ENCODE peak calls at places on chromosomes 4 and X, in seven cellular contexts. S, H, C, I, A, P and E are unnamed samples.

GRCh38 chr4:7815981-7816380 is 123.7 kb downstream of the AFAP1 start:
- DNase-seq in S (no peak), I (no peak), H (no peak), P (no peak), A (no peak), C (no peak), E (no peak)

GRCh38 chrX:38986586-38986985 is 185.3 kb downstream of the MID1IP1 start:
- DNase-seq in H (no peak), S (no peak), P (no peak), I (no peak), A (peak), C (no peak), E (no peak)

GRCh38 chr4:174134361-174134760 is 149.1 kb downstream of the FBXO8 start:
- DNase-seq in H (no peak), I (no peak), P (no peak), C (no peak), S (peak), A (no peak), E (no peak)

GRCh38 chr4:107453987-107454386 is 266.0 kb downstream of the PAPSS1 start:
- DNase-seq in A (no peak), I (no peak), S (no peak), C (no peak), H (no peak), P (no peak), E (no peak)

GRCh38 chrX:1264556-1264955 is 4.1 kb upstream of the CSF2RA start:
- DNase-seq in C (no peak), S (no peak), A (no peak), P (no peak), I (no peak), H (no peak), E (peak)

GRCh38 chr4:76570141-76570989 is 135.3 kb downstream of the SHROOM3 start:
- DNase-seq in I (peak), P (no peak), H (no peak), C (no peak), S (peak), A (no peak), E (peak)

GRCh38 chrX:154382483-154383069 is 3.5 kb downstream of the EMD start:
- DNase-seq in C (no peak), P (no peak), I (no peak), A (no peak), S (no peak), H (no peak), E (peak)

GRCh38 chr4:7197910-7198309 is 5.6 kb downstream of the SORCS2 start:
- DNase-seq in I (no peak), A (no peak), H (no peak), C (no peak), S (peak), P (no peak), E (no peak)

GRCh38 chr4:88185916-88186315 is 27.5 kb upstream of the ABCG2 start:
- DNase-seq in P (no peak), S (no peak), H (no peak), I (no peak), C (no peak), A (no peak), E (no peak)

GRCh38 chr4:94127707-94128328 is 79.8 kb upstream of the SMARCAD1 start:
- DNase-seq in H (peak), C (peak), I (peak), P (peak), S (peak), A (peak), E (peak)

GRCh38 chrX:119539872-119540271 is 25.3 kb downstream of the STEEP1 start:
- DNase-seq in P (no peak), H (no peak), C (no peak), S (no peak), I (no peak), A (peak), E (no peak)

GRCh38 chr4:3868146-3868840 is 102.1 kb downstream of the ADRA2C start:
- DNase-seq in S (peak), I (peak), C (peak), H (no peak), A (peak), P (peak), E (peak)

GRCh38 chrX:39304746-39305145 is 503.5 kb downstream of the MID1IP1 start:
- DNase-seq in I (no peak), A (no peak), P (no peak), H (no peak), C (no peak), S (no peak), E (no peak)

GRCh38 chr4:176793060-176793605 is 411 bp upstream of the VEGFC start:
- DNase-seq in I (no peak), A (peak), H (no peak), S (no peak), C (peak), P (no peak), E (no peak)

GRCh38 chrX:23790147-23790497 is 7.1 kb downstream of the SAT1 start:
- DNase-seq in C (no peak), A (no peak), H (no peak), S (no peak), I (peak), P (no peak), E (no peak)

GRCh38 chrX:5122181-5122678 is 1106.4 kb downstream of the NLGN4X start:
- DNase-seq in P (no peak), H (no peak), C (no peak), S (no peak), I (no peak), A (no peak), E (no peak)

GRCh38 chrX:155026420-155026726 is 271 bp upstream of the FUNDC2 start:
- DNase-seq in S (no peak), I (no peak), P (no peak), H (no peak), C (no peak), A (no peak), E (no peak)

GRCh38 chr4:522911-523443 is 24.0 kb downstream of the PIGG start:
- DNase-seq in S (no peak), P (no peak), H (no peak), A (no peak), I (no peak), C (no peak), E (no peak)
- H3K27ac ChIP-seq in S (no peak), P (no peak), H (no peak), A (no peak), I (no peak), C (no peak), E (no peak)

GRCh38 chr4:144703494-144703893 is 57.5 kb downstream of the HHIP start:
- DNase-seq in C (peak), H (no peak), S (no peak), I (no peak), P (no peak), A (no peak), E (no peak)

GRCh38 chr4:144701683-144702233 is 55.8 kb downstream of the HHIP start:
- DNase-seq in A (no peak), P (peak), I (no peak), C (no peak), S (no peak), H (no peak), E (no peak)

GRCh38 chr4:144709159-144709558 is 63.2 kb downstream of the HHIP start:
- DNase-seq in C (peak), H (peak), S (peak), P (no peak), I (no peak), A (peak), E (peak)

GRCh38 chr4:144709793-144710525 is 64.0 kb downstream of the HHIP start:
- DNase-seq in S (peak), P (no peak), C (no peak), H (peak), A (no peak), I (peak), E (peak)

DNA sequence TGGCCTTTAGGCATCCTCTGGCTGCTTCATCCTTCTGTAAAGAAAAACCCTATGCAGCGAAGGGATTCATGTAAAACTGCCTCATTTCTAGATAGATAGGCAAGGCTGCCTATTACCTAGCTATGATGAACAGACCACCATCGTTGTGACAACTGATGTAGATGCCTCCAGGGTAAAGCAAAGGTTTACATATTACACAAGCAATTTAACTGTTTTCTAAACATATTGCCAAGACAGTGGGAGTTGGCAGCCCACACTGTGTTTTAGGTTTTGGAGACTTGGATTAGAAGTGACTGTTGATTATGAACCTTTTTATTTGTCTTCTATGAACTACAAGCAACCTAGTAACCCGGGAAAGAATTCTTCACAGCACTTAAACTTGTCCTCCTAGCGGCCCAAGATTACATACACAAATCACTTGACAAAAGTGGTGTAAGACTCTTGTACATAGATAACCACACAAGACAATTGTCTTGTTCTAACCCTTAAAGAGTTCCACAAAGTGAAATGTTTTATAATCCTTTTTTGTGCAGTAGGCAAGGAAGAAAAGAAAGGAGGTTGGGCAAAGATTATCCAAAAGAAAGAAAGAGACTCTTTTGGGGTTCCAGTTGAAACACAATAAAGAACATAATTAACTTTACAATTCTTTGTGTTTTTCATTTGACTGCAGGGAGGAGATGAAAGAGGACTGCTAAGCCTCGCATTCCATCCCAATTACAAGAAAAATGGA is 60.1 kb downstream of the HHIP start:
- DNase-seq in A (no peak), H (no peak), P (no peak), C (peak), S (no peak), I (no peak), E (no peak)
- TF ChIP-seq EZH2phosphoT487 in A (no peak), H (no peak), P (no peak), C (peak), S (no peak), I (no peak), E (no peak)

DNA sequence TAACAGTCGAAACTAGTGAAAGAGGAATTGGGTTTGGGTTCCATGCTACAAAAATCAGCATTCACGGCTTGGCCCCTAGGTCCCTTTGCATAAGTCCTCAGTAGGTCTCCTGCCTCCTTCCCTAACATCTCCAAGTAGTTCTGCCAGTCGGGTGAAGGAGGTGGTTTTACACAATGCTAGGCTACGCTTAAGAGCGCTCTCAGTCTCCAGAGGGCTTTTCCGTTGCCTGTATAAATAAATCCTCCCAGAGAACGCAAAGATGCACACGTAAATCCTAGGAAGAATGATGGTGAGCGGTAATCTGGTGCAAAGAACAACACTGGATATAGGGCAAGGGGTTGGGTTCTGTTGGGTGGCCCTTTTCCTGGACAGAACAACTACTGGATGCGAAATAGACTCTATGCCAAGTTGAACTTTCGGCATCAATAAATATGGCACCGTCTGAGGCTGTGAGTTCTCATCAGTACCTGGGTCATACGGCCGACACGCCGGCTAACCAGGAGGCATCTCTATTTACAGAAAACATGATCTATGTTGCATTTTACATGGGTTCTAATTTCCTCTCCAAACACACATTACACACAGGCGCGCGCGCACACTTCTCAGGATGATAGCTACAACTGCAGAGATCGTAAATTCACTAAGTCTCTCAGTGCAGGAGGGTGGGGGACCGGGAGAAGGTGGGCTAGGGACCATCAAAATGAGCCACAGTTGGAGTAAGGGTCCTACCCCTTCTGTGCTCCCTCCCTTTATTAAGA is 1.3 kb downstream of the CAMK2D start:
- DNase-seq in C (peak), I (peak), P (peak), S (peak), H (no peak), A (peak), E (peak)
- TF ChIP-seq EZH2 in C (no peak), I (no peak), P (no peak), S (no peak), H (no peak), A (no peak), E (no peak)

GRCh38 chr4:79281577-79282359 is 44.1 kb downstream of the NAA11 start:
- DNase-seq in C (peak), I (no peak), S (no peak), A (peak), H (no peak), P (peak), E (no peak)
- H3K27ac ChIP-seq in C (peak), I (no peak), S (no peak), A (no peak), H (no peak), P (peak), E (no peak)

GRCh38 chr4:122483481-122483880 is 27.0 kb upstream of the IL2 start:
- DNase-seq in I (no peak), H (no peak), S (no peak), C (no peak), P (no peak), A (no peak), E (no peak)

GRCh38 chr4:122476745-122477144 is 20.2 kb upstream of the IL2 start:
- DNase-seq in H (no peak), I (no peak), A (no peak), S (no peak), C (no peak), P (no peak), E (no peak)

GRCh38 chr4:122481766-122482405 is 25.4 kb upstream of the IL2 start:
- DNase-seq in P (no peak), I (peak), S (peak), H (no peak), A (no peak), C (no peak), E (peak)

GRCh38 chr4:122480655-122481487 is 24.3 kb upstream of the IL2 start:
- DNase-seq in P (no peak), S (no peak), C (no peak), I (no peak), H (no peak), A (no peak), E (no peak)

DNA sequence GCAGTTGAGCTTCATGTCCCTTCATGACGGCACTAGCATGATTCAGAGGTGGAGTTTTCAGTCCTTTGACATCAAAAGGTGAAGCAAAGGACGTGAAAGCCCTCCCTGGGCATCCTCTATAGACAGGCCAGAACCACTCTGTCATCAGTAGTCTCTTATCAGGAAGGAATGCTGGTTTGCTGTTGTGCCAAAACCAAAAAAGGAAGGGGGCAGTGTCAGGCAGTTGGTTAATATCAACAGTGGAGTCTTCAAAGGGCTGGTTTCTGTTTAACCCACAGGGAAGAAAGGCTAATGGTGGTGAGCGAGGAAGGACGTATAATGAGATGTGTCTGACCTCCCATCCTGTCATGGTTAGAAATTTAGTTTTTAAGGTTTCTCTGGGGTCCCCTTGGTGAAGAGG is 23.5 kb upstream of the IL2 start:
- DNase-seq in A (no peak), S (peak), C (no peak), P (no peak), I (peak), H (no peak), E (peak)
- TF ChIP-seq EZH2phosphoT487 in A (no peak), S (no peak), C (no peak), P (no peak), I (no peak), H (no peak), E (no peak)

GRCh38 chr4:16083217-16084191 is at the start of gene PROM1:
- DNase-seq in H (peak), S (peak), C (peak), A (peak), P (no peak), I (peak), E (no peak)
- TF ChIP-seq EZH2 in H (no peak), S (peak), C (peak), A (no peak), P (no peak), I (peak), E (no peak)

DNA sequence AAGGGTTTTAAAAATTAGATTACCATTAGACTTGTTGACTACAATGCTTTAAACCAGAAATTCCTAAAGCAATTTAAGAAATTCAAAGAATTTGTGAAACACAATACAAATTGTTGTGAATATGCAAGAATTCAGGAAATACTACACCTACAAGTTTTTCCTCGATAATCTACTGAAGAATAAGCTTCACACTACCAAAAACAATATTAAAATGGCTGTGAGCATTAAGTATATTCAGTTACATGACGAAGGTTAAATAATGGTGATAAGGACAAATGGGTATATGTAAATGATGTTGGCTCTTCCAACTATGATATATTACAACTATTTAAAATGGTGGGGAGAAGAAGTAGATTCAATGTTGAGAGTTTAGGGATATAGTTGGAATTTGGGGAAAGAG is 111.1 kb upstream of the HTR2C start:
- DNase-seq in S (no peak), H (no peak), A (peak), I (no peak), P (no peak), C (no peak), E (no peak)
- H3K27ac ChIP-seq in S (no peak), H (no peak), A (peak), I (no peak), P (no peak), C (no peak), E (no peak)

GRCh38 chr4:15100994-15101695 is 98.9 kb downstream of the CPEB2 start:
- DNase-seq in C (no peak), H (no peak), I (no peak), A (no peak), S (peak), P (no peak), E (peak)
- TF ChIP-seq EZH2phosphoT487 in C (no peak), H (no peak), I (no peak), A (no peak), S (no peak), P (no peak), E (no peak)